ENCODE peak calls at places on chromosomes 6 and 20, in four cellular contexts. S is type B pancreatic cell, D is GM10248, X is mesothelial cell of epicardium. U is an unnamed sample.

GRCh38 chr6:14092861-14093789 is 24.4 kb upstream of the CD83 start:
- DNase-seq in X (no peak), S (no peak), D (no peak), U (no peak)

GRCh38 chr6:56335733-56336132 is 88.4 kb upstream of the COL21A1 start:
- DNase-seq in D (no peak), S (no peak), X (no peak), U (no peak)

GRCh38 chr20:6626805-6627204 is 140.7 kb upstream of the BMP2 start:
- DNase-seq in X (no peak), D (no peak), S (no peak), U (no peak)

GRCh38 chr6:7332090-7332745 is 19.2 kb upstream of the SSR1 start:
- DNase-seq in X (no peak), D (no peak), S (no peak), U (no peak)

GRCh38 chr20:46312075-46312944 is 4.0 kb upstream of the CDH22 start:
- DNase-seq in X (no peak), D (no peak), S (no peak), U (peak)

GRCh38 chr6:161463061-161463460 is 189.2 kb upstream of the AGPAT4 start:
- DNase-seq in D (no peak), S (no peak), X (no peak), U (no peak)

GRCh38 chr20:64149141-64149540 is 15.1 kb upstream of the MYT1 start:
- DNase-seq in S (no peak), D (no peak), X (no peak), U (no peak)

GRCh38 chr6:1105833-1106400 is 206.0 kb upstream of the FOXQ1 start:
- DNase-seq in X (no peak), D (no peak), S (no peak), U (no peak)

GRCh38 chr6:120384671-120385070 is 949.6 kb downstream of the TBC1D32 start:
- DNase-seq in D (no peak), S (no peak), X (no peak), U (no peak)

GRCh38 chr6:103379272-103379671 is 1480.4 kb downstream of the HACE1 start:
- DNase-seq in X (no peak), S (no peak), D (no peak), U (no peak)

GRCh38 chr6:25777031-25777430 is 22.5 kb downstream of the SLC17A4 start:
- DNase-seq in S (no peak), X (no peak), D (no peak), U (no peak)

GRCh38 chr6:21163110-21163837 is 430.3 kb upstream of the SOX4 start:
- DNase-seq in S (no peak), D (no peak), X (no peak), U (no peak)

GRCh38 chr20:4490045-4490444 is 231.7 kb upstream of the PRND start:
- DNase-seq in X (no peak), D (no peak), S (no peak), U (no peak)

GRCh38 chr20:19849341-19850189 is 91.5 kb downstream of the RIN2 start:
- DNase-seq in D (no peak), X (no peak), S (no peak), U (no peak)

GRCh38 chr6:9583946-9584345 is 830.9 kb downstream of the TFAP2A start:
- DNase-seq in X (no peak), D (no peak), S (no peak), U (no peak)

GRCh38 chr6:75206338-75207210 is 721 bp upstream of the COL12A1 start:
- DNase-seq in X (no peak), S (no peak), D (peak), U (no peak)

DNA sequence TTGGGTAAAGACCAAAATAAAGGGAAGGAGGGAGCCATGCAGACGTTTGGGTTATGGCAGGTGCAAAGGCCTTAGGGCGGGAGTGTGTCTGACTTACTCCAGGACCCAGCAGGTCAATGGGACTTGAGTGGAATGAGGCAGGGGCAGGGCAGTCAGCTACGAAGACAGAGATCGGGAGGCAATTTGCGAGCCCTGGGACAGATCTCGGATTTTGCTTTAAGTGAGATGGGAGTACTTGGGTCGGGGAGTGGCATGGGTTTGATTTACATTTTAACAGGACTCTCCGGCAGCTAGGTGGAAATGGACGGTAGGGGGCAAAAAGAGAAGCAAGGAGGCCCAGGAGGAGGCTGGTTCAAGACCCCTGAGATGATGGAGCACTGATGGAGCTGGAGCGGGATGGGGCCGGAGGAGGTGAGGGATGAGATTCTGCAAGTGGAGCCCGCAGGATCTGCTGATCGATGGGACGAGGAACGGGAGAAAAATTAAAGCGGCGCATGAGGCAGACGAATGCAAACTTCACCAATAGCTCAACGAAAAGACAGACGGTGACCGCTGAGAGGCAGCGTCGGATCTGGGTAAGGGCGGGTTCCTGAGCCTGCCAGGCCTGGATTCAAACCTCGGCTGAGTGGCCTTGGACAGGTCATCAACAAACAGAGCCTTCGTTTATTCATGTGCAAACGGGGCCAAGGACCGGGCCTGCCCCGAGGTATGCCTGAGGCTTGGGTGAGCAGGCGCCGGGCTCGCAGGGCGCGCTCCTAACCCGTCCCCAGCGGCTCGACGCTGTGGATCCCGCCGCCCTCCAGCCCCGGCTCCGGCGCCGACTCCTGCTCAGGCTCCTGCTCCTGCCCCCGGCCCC is 774 bp upstream of the RBCK1 start:
- DNase-seq in X (peak), D (peak), S (no peak), U (peak)
- TF ChIP-seq CTCF in X (no peak), D (peak), S (peak), U (peak)

GRCh38 chr6:98840385-98840784 is 6.0 kb downstream of the POU3F2 start:
- DNase-seq in X (no peak), D (no peak), S (no peak), U (no peak)

GRCh38 chr6:98841114-98841513 is 6.7 kb downstream of the POU3F2 start:
- DNase-seq in X (no peak), S (no peak), D (no peak), U (no peak)

GRCh38 chr6:98841589-98842488 is 7.5 kb downstream of the POU3F2 start:
- DNase-seq in X (no peak), S (no peak), D (no peak), U (no peak)

GRCh38 chr6:98838027-98838426 is 3.7 kb downstream of the POU3F2 start:
- DNase-seq in D (no peak), X (no peak), S (no peak), U (no peak)

DNA sequence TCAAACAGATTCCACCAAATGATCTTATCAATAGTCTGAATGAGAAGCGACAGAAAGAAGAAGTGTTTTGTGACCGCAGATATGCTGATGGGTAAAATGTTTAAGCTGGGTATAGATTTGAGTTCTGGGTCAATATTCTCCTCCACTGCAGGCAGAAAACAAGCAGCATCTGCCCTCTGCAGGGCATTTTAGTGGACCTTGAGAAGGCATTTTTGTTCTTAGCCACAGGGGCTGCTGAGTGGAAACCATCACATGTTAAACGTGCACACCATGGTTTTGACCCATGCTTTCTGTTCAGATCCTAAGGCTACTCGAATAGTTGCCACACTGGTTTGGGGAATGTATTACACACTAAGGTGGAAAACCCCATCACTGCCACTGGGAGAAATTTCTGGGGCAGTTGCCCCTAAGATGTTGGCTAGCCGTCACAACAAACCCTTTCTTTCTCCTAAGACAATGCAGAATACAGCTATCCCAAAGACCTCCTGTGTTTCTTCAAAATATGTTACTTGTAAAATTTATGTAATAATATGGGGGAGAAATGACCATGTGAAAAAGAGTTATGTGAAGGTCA is 5.5 kb downstream of the POU3F2 start:
- DNase-seq in X (no peak), D (no peak), S (no peak), U (no peak)
- TF ChIP-seq CTCF in X (no peak), D (peak), S (peak), U (peak)

DNA sequence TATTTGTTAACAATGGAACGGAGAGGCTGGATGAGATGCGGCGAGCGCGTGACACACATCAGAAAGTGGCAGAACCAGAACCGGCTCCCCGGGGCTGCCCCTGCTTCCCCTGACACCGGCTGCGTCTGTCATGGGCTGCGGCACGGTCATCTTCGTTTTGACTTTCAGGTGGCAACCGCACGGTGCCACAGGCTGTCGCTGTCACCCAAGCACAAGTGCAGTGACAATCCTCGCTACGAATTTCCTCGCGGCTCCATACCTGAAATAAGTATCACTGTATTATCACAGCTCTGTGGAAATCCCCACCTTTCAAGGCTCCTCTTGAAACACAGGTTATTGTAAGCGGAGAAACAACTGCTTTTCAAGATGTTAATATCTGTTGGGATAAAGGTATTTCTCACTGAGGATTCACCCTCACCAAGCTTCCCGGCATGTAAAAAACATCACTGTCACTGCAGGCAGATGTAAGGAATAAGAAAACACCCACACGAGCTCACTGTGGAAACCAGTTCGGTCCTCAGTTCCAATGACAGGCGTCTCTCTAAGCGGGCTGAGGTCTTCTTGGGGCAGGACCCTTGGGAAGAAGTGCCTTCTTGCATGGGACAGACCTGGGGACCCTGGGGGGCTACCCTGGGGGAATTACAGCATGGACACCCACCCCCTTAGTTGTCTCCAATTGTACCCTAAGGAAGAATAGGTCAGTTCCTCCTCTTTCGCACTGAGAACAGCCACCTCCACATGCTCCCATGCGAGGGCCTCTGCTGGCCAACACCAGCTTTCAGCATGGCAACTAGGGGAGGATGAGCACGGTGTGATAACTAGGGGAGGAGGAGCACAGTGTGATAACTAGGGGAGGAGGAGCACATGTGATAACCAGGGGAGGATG is 86.3 kb downstream of the DACT2 start:
- DNase-seq in X (no peak), D (no peak), S (no peak), U (no peak)
- TF ChIP-seq CTCF in X (no peak), D (no peak), S (no peak), U (no peak)

GRCh38 chr6:151624481-151624880 is 130.7 kb downstream of the CCDC170 start:
- DNase-seq in X (no peak), S (no peak), D (no peak), U (no peak)
- TF ChIP-seq CTCF in X (no peak), S (no peak), D (no peak), U (no peak)

DNA sequence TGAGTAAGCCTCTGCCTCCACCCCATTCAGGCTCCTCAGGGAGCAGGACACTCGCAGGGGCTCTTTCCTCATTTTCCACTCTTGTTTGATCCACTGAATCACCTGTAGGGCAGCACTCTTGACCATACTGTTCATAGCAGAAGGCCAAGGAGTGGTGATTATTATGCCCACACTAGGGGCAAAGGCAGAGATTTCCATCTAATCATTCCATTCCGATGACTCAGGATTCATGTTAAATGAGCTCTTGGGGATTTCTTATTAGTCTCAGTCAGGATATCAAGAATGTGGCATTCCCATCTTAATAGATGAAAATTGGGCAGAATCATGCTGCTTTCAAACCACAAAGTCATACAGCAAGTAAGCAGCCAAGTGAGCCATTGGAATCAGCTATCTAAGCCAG is 101.9 kb upstream of the MOCS1 start:
- DNase-seq in S (no peak), D (no peak), X (no peak), U (no peak)
- TF ChIP-seq CTCF in S (no peak), D (no peak), X (no peak), U (no peak)

DNA sequence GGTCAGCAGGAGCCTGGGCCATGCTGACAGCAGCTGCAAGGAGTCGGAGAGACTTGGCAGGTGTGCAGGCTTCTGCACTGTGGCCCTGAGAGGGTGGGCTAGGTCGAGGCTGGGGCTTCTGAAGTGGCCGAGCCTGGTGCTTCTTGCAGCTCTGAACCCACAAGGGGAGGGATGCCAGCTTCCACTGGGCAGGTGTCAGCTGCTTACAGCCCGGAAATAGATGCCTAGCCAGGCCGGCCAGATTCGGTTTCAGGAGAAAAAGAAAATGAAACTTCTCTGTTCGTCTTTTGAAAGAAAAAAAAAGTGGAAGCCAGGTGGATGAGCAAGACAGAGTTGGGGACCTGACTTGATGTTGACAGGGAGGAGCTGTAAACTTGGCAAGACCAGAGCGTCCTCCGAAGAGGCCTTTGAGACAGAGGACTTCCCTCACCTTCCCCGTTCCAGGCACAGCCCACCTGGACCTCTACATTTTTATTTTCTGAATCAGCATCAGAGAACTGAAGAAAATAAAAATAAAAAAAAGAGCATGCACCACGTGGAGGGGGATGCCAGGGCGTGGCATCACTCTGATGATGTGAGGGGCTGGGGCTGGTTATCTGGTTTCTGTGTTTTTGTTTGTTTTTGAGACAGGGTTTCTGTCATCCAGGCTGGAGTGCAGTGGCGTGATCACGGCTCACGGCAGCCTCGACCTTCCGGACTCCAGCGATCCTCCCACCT is at the start of gene ZBP1:
- DNase-seq in X (no peak), D (peak), S (peak), U (no peak)
- TF ChIP-seq CTCF in X (no peak), D (no peak), S (no peak), U (no peak)

DNA sequence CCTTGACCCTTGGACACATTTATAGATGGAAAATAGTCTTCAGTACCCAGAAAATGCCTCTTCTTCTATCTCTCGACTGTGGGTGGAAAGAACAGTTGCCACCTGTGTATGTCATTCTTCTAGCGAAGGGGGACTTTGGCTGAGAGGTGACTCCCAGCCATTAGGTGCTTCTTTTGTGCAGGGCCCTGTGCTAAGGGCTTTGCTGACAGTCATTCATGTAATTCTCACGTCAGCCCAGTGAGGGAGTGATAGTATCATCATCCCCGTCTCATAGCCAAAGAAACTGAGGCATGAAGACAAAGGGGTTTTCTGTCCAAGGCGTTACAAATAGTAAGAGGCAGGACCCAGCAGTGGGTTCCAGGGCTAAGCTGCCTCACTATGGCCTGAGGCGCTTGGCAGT is 160.8 kb downstream of the SCML4 start:
- DNase-seq in D (no peak), S (no peak), X (no peak), U (no peak)
- TF ChIP-seq CTCF in D (no peak), S (no peak), X (no peak), U (no peak)

DNA sequence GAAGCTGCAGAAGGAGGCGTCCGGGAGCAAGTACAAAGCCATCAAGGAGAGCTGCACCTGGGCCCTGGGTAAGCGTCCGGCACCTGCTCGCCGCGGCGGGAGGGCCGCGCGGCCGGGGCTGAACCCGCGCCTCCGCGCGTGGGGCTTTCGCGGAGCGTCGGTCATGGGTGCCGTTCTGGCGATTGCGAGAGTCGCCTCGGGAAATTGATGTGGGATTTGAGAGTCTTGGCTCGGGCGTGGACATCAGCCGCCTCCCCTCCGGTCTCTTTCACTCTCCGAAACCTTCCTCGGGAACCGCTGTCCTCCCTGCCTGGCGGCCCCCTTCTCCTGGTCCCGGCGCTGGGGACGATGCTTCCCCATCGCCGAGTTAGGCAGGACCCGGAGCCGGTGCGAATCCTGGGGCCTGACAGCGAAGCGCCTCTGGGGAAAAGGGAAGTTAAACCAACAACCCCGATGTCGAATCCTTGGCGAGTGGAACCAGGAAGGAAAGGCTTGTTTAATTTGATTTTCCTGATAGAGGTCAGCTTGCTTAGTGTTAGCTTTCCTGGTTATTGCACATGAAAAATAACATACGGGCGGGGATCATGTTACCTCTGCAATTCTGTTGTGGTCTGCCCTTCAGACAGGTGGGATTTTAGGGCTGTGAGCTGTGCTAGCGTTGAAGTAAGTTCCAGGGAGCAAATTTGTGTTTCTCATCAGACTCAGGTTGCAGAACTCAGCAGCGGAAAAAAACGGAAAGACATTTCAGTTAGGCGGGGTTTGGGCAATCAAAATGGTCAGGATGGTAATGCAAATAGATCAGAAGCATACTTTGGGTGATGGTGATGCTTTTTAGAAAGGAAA is 586 bp downstream of the ARFGEF3 start:
- DNase-seq in X (no peak), D (no peak), S (no peak), U (no peak)
- TF ChIP-seq CTCF in X (no peak), D (no peak), S (no peak), U (no peak)